ENCODE peak calls at places on chromosome 15, in six cellular contexts. U is K562, Y is breast epithelium, C is GM12878, M is prostate gland, J is HepG2. E is an unnamed sample. For H3K36me3, the result is how much of the 10 kb centered on the place peaks cover.

GRCh38 chr15:50996641-50997040 is 88.2 kb downstream of the AP4E1 start:
- DNase-seq in U (no peak), Y (no peak), C (no peak), M (no peak), J (no peak), E (no peak)

GRCh38 chr15:60704717-60705116 is 225.8 kb upstream of the ICE2 start:
- DNase-seq in U (no peak), Y (no peak), C (no peak), M (no peak), J (no peak), E (no peak)

GRCh38 chr15:94793641-94794040 is 562.3 kb downstream of the MCTP2 start:
- DNase-seq in U (no peak), Y (no peak), C (no peak), M (no peak), J (no peak), E (no peak)

GRCh38 chr15:32704343-32705076 is 13.3 kb upstream of the GREM1 start:
- DNase-seq in U (no peak), Y (no peak), C (no peak), M (no peak), J (no peak), E (no peak)

GRCh38 chr15:68743256-68743655 is 77.4 kb downstream of the ANP32A start:
- DNase-seq in U (no peak), Y (no peak), C (no peak), M (no peak), J (no peak), E (no peak)

GRCh38 chr15:32706704-32707103 is 11.1 kb upstream of the GREM1 start:
- DNase-seq in U (no peak), Y (no peak), C (no peak), M (no peak), J (no peak), E (no peak)

GRCh38 chr15:65942436-65942835 is 73.1 kb downstream of the RAB11A start:
- DNase-seq in U (no peak), Y (no peak), C (no peak), M (no peak), J (no peak), E (no peak)

GRCh38 chr15:23372284-23372683 is 17.7 kb downstream of the GOLGA8S start:
- DNase-seq in U (no peak), Y (no peak), C (no peak), M (no peak), J (no peak), E (no peak)

GRCh38 chr15:80418892-80419537 is 14.8 kb downstream of the ARNT2 start:
- DNase-seq in U (peak), Y (no peak), C (no peak), M (no peak), J (peak), E (no peak)

GRCh38 chr15:32790352-32790999 is 72.7 kb downstream of the GREM1 start:
- DNase-seq in U (no peak), Y (no peak), C (no peak), M (no peak), J (peak), E (no peak)

GRCh38 chr15:31455499-31455898 is 128.9 kb downstream of the KLF13 start:
- DNase-seq in U (peak), Y (no peak), C (no peak), M (no peak), J (no peak), E (no peak)

GRCh38 chr15:36469567-36469966 is 109.9 kb upstream of the CDIN1 start:
- DNase-seq in U (no peak), Y (no peak), C (no peak), M (no peak), J (no peak), E (no peak)

GRCh38 chr15:48191574-48192225 is at the start of gene CTXN2:
- DNase-seq in U (no peak), Y (no peak), C (no peak), M (no peak), J (no peak), E (peak)

GRCh38 chr15:62844564-62845235 is 197.8 kb upstream of the TPM1 start:
- DNase-seq in U (no peak), Y (no peak), C (no peak), M (no peak), J (no peak), E (no peak)

GRCh38 chr15:45399381-45400212 is 21.3 kb upstream of the GATM start:
- DNase-seq in U (no peak), Y (no peak), C (no peak), M (no peak), J (peak), E (no peak)

GRCh38 chr15:27454281-27455060 is 483.5 kb downstream of the GABRG3 start:
- DNase-seq in U (peak), Y (no peak), C (no peak), M (no peak), J (no peak), E (no peak)

GRCh38 chr15:88489321-88489720 is 21.8 kb downstream of the MRPS11 start:
- DNase-seq in U (peak), Y (no peak), C (no peak), M (no peak), J (no peak), E (no peak)

GRCh38 chr15:65086680-65087111 is 10.2 kb downstream of the KBTBD13 start:
- DNase-seq in U (no peak), Y (peak), C (no peak), M (peak), J (no peak), E (no peak)

GRCh38 chr15:64888336-64888735 is 23.4 kb upstream of the ANKDD1A start:
- DNase-seq in U (no peak), Y (no peak), C (no peak), M (no peak), J (no peak), E (no peak)

GRCh38 chr15:35506272-35506870 is 39.6 kb downstream of the DPH6 start:
- DNase-seq in U (no peak), Y (no peak), C (no peak), M (no peak), J (peak), E (no peak)

GRCh38 chr15:48190932-48191573 is 412 bp upstream of the CTXN2 start:
- DNase-seq in U (no peak), Y (no peak), C (no peak), M (peak), J (peak), E (peak)

GRCh38 chr15:80785335-80785734 is 6.2 kb downstream of the CEMIP start:
- DNase-seq in U (no peak), Y (no peak), C (no peak), M (no peak), J (no peak), E (no peak)

GRCh38 chr15:43920815-43921214 is 94.0 kb downstream of the WDR76 start:
- DNase-seq in U (no peak), Y (no peak), C (no peak), M (no peak), J (no peak), E (no peak)

GRCh38 chr15:38824719-38825118 is 260.1 kb upstream of the RASGRP1 start:
- DNase-seq in U (no peak), Y (no peak), C (no peak), M (no peak), J (no peak), E (no peak)

GRCh38 chr15:38828031-38828532 is 263.5 kb upstream of the RASGRP1 start:
- DNase-seq in U (no peak), Y (no peak), C (no peak), M (no peak), J (no peak), E (no peak)

GRCh38 chr15:38826880-38827279 is 262.3 kb upstream of the RASGRP1 start:
- DNase-seq in U (no peak), Y (no peak), C (no peak), M (no peak), J (no peak), E (no peak)

GRCh38 chr15:38823272-38823671 is 258.7 kb upstream of the RASGRP1 start:
- DNase-seq in U (no peak), Y (no peak), C (no peak), M (no peak), J (no peak), E (no peak)

GRCh38 chr15:38829086-38829485 is 264.5 kb upstream of the RASGRP1 start:
- DNase-seq in U (no peak), Y (no peak), C (no peak), M (no peak), J (no peak), E (no peak)
- TF ChIP-seq POLR2A in U (no peak), Y (no peak), C (no peak), M (no peak), J (no peak), E (no peak)

GRCh38 chr15:58404020-58404419 is 27.8 kb upstream of the LIPC start:
- DNase-seq in U (peak), Y (no peak), C (no peak), M (no peak), J (no peak), E (no peak)

GRCh38 chr15:58403581-58403980 is 28.2 kb upstream of the LIPC start:
- DNase-seq in U (no peak), Y (no peak), C (no peak), M (no peak), J (no peak), E (no peak)

GRCh38 chr15:58401276-58401675 is 30.5 kb upstream of the LIPC start:
- DNase-seq in U (no peak), Y (no peak), C (no peak), M (no peak), J (no peak), E (no peak)

GRCh38 chr15:58399737-58400136 is 32.1 kb upstream of the LIPC start:
- DNase-seq in U (no peak), Y (no peak), C (no peak), M (no peak), J (no peak), E (no peak)

GRCh38 chr15:58401991-58402649 is 29.7 kb upstream of the LIPC start:
- DNase-seq in U (no peak), Y (peak), C (no peak), M (peak), J (no peak), E (no peak)
- TF ChIP-seq POLR2AphosphoS5 in U (no peak), Y (no peak), C (no peak), M (peak), J (no peak), E (peak)

DNA sequence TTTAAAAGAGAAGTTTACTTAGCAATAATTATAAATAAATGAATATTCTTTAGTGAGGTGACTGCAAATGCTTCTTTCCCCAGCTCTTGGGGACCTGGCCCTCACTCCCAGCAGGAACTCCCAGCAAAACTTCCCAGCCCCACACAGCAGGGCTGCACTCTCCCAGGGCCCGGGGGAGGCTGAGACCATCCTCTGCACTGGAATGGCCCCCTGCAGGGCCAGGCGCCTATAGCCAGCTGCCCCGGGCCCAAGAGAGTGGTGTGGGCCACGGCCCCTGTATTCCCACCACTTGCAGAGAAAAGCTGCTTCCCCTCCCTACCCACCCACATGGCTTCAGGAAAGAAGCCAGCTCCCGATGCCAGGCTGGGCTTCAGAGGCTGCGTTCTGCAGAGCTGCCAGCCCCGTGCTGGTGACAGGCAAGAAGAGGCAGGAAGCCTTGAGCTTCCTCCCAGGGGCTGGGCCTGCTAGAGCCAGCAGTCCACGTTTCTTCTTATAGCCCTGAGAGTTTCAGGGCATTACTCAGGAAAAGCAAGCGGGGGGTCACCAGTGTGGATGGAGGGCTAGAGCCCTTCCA is 20.0 kb downstream of the IDH2 start:
- DNase-seq in U (no peak), Y (no peak), C (no peak), M (no peak), J (no peak), E (no peak)
- H3K36me3 ChIP-seq in U (under half), Y (under half), C (under half), M (under half), J (under half), E (under half)

GRCh38 chr15:41503669-41504010 is 10.0 kb downstream of the ITPKA start:
- DNase-seq in U (no peak), Y (no peak), C (no peak), M (peak), J (no peak), E (no peak)
- TF ChIP-seq POLR2A in U (no peak), Y (no peak), C (no peak), M (no peak), J (no peak), E (no peak)

DNA sequence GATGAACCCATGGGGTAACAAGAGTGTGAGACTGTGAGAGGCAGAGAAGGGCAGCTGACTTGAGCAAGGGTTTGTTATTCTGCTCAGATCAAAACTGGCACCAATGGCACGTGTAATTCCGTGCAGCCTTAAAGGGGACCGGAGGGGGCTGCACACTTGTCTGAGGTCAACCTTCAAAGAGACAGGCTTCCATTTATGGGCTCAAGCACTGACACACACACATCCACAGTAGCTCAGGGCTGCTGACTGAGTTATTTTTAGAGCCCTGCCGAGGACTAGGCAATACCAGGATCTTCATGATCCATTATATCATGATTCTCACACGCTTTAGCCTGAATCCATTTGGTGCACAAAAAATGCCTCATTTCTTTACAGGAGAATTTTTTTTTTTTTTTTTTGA is 20.6 kb upstream of the SPTBN5 start:
- DNase-seq in U (no peak), Y (no peak), C (no peak), M (no peak), J (no peak), E (no peak)
- TF ChIP-seq POLR2AphosphoS5 in U (no peak), Y (no peak), C (no peak), M (no peak), J (no peak), E (no peak)

E was measured in transverse colon.